ENCODE peak calls at places on chromosome 2, in four cellular contexts. One of them, this sample, is unnamed.
A peak's percentile ranks its signal among the peaks of the same experiment; 100 is the strongest.

GRCh38 chr2:149573760-149574159 is 13.8 kb downstream of the MMADHC start:
- DNase-seq in IMR-90: peak; percentile 48
- DNase-seq in A549: no peak
- DNase-seq in stomach: no peak
- DNase-seq in this sample: no peak

GRCh38 chr2:145258903-145259579 is 739.1 kb upstream of the ZEB2 start:
- DNase-seq in stomach: no peak
- DNase-seq in A549: no peak
- DNase-seq in IMR-90: peak; percentile 12
- DNase-seq in this sample: no peak

GRCh38 chr2:201952212-201952611 is 81.4 kb upstream of the FZD7 start:
- DNase-seq in stomach: no peak
- DNase-seq in A549: no peak
- DNase-seq in IMR-90: no peak
- DNase-seq in this sample: no peak

GRCh38 chr2:163475815-163476214 is 260.0 kb downstream of the FIGN start:
- DNase-seq in IMR-90: no peak
- DNase-seq in stomach: no peak
- DNase-seq in A549: no peak
- DNase-seq in this sample: no peak

GRCh38 chr2:71693286-71694270 is 240.2 kb downstream of the DYSF start:
- DNase-seq in IMR-90: no peak
- DNase-seq in stomach: no peak
- DNase-seq in A549: no peak
- DNase-seq in this sample: no peak

GRCh38 chr2:219197388-219197787 is 9.2 kb upstream of the ZFAND2B start:
- DNase-seq in IMR-90: no peak
- DNase-seq in stomach: no peak
- DNase-seq in A549: no peak
- DNase-seq in this sample: no peak

GRCh38 chr2:5467506-5467905 is 224.7 kb upstream of the SOX11 start:
- DNase-seq in IMR-90: no peak
- DNase-seq in stomach: no peak
- DNase-seq in A549: no peak
- DNase-seq in this sample: no peak

GRCh38 chr2:134718095-134718955 is 475 bp downstream of the TMEM163 start:
- DNase-seq in A549: no peak
- DNase-seq in stomach: peak; percentile 45
- DNase-seq in IMR-90: no peak
- DNase-seq in this sample: peak; percentile 85

GRCh38 chr2:12448846-12449480 is 267.8 kb upstream of the TRIB2 start:
- DNase-seq in IMR-90: peak; percentile 60
- DNase-seq in A549: no peak
- DNase-seq in stomach: no peak
- DNase-seq in this sample: no peak

GRCh38 chr2:142930835-142931398 is 53.5 kb downstream of the KYNU start:
- DNase-seq in IMR-90: no peak
- DNase-seq in stomach: no peak
- DNase-seq in A549: no peak
- DNase-seq in this sample: no peak

GRCh38 chr2:160703648-160704585 is 210.3 kb upstream of the RBMS1 start:
- DNase-seq in stomach: no peak
- DNase-seq in IMR-90: no peak
- DNase-seq in A549: no peak
- DNase-seq in this sample: no peak

GRCh38 chr2:134365356-134365755 is 111.5 kb downstream of the MGAT5 start:
- DNase-seq in A549: peak; percentile 20
- DNase-seq in stomach: no peak
- DNase-seq in IMR-90: no peak
- DNase-seq in this sample: peak; percentile 50

GRCh38 chr2:239660390-239661228 is 259.8 kb upstream of the HDAC4 start:
- DNase-seq in IMR-90: no peak
- DNase-seq in stomach: no peak
- DNase-seq in A549: no peak
- DNase-seq in this sample: peak; percentile 66

GRCh38 chr2:45173513-45173912 is 164.3 kb upstream of the SIX2 start:
- DNase-seq in stomach: no peak
- DNase-seq in IMR-90: peak; percentile 93
- DNase-seq in A549: peak; percentile 84
- DNase-seq in this sample: no peak

GRCh38 chr2:190446750-190447516 is 38.8 kb downstream of the MFSD6 start:
- DNase-seq in IMR-90: peak; percentile 29
- DNase-seq in A549: no peak
- DNase-seq in stomach: no peak
- DNase-seq in this sample: no peak

GRCh38 chr2:168753765-168754334 is 48.6 kb upstream of the NOSTRIN start:
- DNase-seq in IMR-90: no peak
- DNase-seq in stomach: no peak
- DNase-seq in A549: no peak
- DNase-seq in this sample: no peak

GRCh38 chr2:209331291-209331844 is 92.5 kb upstream of the MAP2 start:
- DNase-seq in A549: peak; percentile 66
- DNase-seq in IMR-90: peak; percentile 28
- DNase-seq in stomach: no peak
- DNase-seq in this sample: no peak

GRCh38 chr2:197236816-197237215 is 73.8 kb downstream of the ANKRD44 start:
- DNase-seq in A549: no peak
- DNase-seq in IMR-90: no peak
- DNase-seq in stomach: no peak
- DNase-seq in this sample: no peak

GRCh38 chr2:198534756-198535155 is 730.4 kb downstream of the PLCL1 start:
- DNase-seq in A549: no peak
- DNase-seq in stomach: no peak
- DNase-seq in IMR-90: no peak
- DNase-seq in this sample: no peak

GRCh38 chr2:144516981-144517824 is 2.7 kb downstream of the ZEB2 start:
- DNase-seq in IMR-90: peak; percentile 98
- DNase-seq in stomach: no peak
- DNase-seq in A549: peak; percentile 81
- DNase-seq in this sample: no peak

GRCh38 chr2:1816414-1816911 is 72.1 kb upstream of the PXDN start:
- DNase-seq in stomach: no peak
- DNase-seq in A549: no peak
- DNase-seq in IMR-90: peak; percentile 56
- DNase-seq in this sample: no peak

GRCh38 chr2:174286172-174286571 is 37.8 kb upstream of the OLA1 start:
- DNase-seq in IMR-90: no peak
- DNase-seq in A549: no peak
- DNase-seq in stomach: no peak
- DNase-seq in this sample: no peak

GRCh38 chr2:241015439-241015838 is 17.0 kb downstream of the SNED1 start:
- DNase-seq in stomach: peak; percentile 19
- DNase-seq in IMR-90: no peak
- DNase-seq in A549: no peak
- DNase-seq in this sample: peak; percentile 74

GRCh38 chr2:196137271-196137670 is 34.1 kb downstream of the STK17B start:
- DNase-seq in IMR-90: peak; percentile 18
- DNase-seq in stomach: no peak
- DNase-seq in A549: no peak
- DNase-seq in this sample: no peak

GRCh38 chr2:197997083-197997541 is 192.7 kb downstream of the PLCL1 start:
- DNase-seq in IMR-90: no peak
- DNase-seq in A549: no peak
- DNase-seq in stomach: no peak
- DNase-seq in this sample: no peak

GRCh38 chr2:172072279-172072678 is 13.0 kb upstream of the DLX1 start:
- DNase-seq in IMR-90: no peak
- DNase-seq in A549: no peak
- DNase-seq in stomach: no peak
- DNase-seq in this sample: no peak

GRCh38 chr2:28394997-28395333 is 2.3 kb downstream of the FOSL2 start:
- DNase-seq in IMR-90: no peak
- DNase-seq in A549: no peak
- DNase-seq in stomach: no peak
- DNase-seq in this sample: no peak

GRCh38 chr2:12119841-12120240 is 373.4 kb downstream of the LPIN1 start:
- DNase-seq in A549: no peak
- DNase-seq in stomach: no peak
- DNase-seq in IMR-90: peak; percentile 60
- DNase-seq in this sample: no peak

GRCh38 chr2:96636772-96637171 is 1.3 kb downstream of the KANSL3 start:
- DNase-seq in A549: no peak
- DNase-seq in IMR-90: no peak
- DNase-seq in stomach: no peak
- DNase-seq in this sample: no peak

GRCh38 chr2:18788590-18788989 is 199.2 kb upstream of the NT5C1B start:
- DNase-seq in A549: no peak
- DNase-seq in stomach: no peak
- DNase-seq in IMR-90: peak; percentile 14
- DNase-seq in this sample: no peak

GRCh38 chr2:44358498-44358897 is 2.8 kb downstream of the PREPL start:
- DNase-seq in A549: no peak
- DNase-seq in stomach: peak; percentile 72
- DNase-seq in IMR-90: peak; percentile 70
- DNase-seq in this sample: no peak

GRCh38 chr2:73285162-73285739 is 973 bp upstream of the FBXO41 start:
- DNase-seq in stomach: no peak
- DNase-seq in IMR-90: no peak
- DNase-seq in A549: no peak
- DNase-seq in this sample: no peak

GRCh38 chr2:143282684-143283083 is 153.5 kb downstream of the ARHGAP15 start:
- DNase-seq in stomach: no peak
- DNase-seq in A549: no peak
- DNase-seq in IMR-90: no peak
- DNase-seq in this sample: no peak

GRCh38 chr2:60710707-60711106 is 45.4 kb upstream of the PAPOLG start:
- DNase-seq in A549: no peak
- DNase-seq in IMR-90: peak; percentile 11
- DNase-seq in stomach: no peak
- DNase-seq in this sample: no peak

GRCh38 chr2:33275689-33276444 is 200.6 kb upstream of the RASGRP3 start:
- DNase-seq in A549: peak; percentile 94
- DNase-seq in stomach: peak; percentile 53
- DNase-seq in IMR-90: peak; percentile 96
- DNase-seq in this sample: no peak

GRCh38 chr2:166360906-166361305 is 14.8 kb downstream of the SCN9A start:
- DNase-seq in IMR-90: no peak
- DNase-seq in A549: no peak
- DNase-seq in stomach: no peak
- DNase-seq in this sample: no peak

DNA sequence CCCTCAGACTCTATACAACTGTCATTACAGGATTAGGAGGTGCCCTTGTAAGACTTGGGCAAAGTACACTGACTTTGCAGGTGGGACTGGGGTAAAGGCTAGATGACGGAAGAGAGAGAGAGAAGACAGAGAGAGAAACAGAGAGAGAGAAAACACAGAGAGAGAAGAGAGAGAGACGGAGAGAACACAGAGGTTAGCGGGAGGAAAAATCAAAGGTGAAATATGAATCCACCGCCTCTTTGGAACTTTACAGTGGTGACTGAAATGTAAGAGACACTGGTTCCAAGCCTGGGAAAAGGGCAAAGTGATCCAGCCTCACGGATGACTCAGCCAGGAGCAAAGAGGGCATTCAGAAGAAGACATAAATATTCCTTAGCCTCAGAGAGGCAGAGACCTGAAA is 25.1 kb upstream of the CAB39 start:
- DNase-seq in A549: peak; percentile 38
- DNase-seq in IMR-90: peak; percentile 72
- DNase-seq in stomach: no peak
- DNase-seq in this sample: no peak
- H3K4me3 ChIP-seq in A549: no peak overlapping the region
- H3K4me3 ChIP-seq in IMR-90: no peak overlapping the region
- H3K4me3 ChIP-seq in stomach: no peak overlapping the region
- H3K4me3 ChIP-seq in this sample: no peak overlapping the region

GRCh38 chr2:112055833-112056625 is 960 bp downstream of the TMEM87B start:
- DNase-seq in A549: peak; percentile 72
- DNase-seq in stomach: peak; percentile 60
- DNase-seq in IMR-90: peak; percentile 95
- DNase-seq in this sample: peak; percentile 93

GRCh38 chr2:112056626-112056987 is 1.5 kb downstream of the TMEM87B start:
- DNase-seq in stomach: no peak
- DNase-seq in IMR-90: no peak
- DNase-seq in A549: no peak
- DNase-seq in this sample: no peak

GRCh38 chr2:112050311-112050710 is 4.8 kb upstream of the TMEM87B start:
- DNase-seq in IMR-90: no peak
- DNase-seq in stomach: no peak
- DNase-seq in A549: no peak
- DNase-seq in this sample: no peak

GRCh38 chr2:112055110-112055832 is at the start of gene TMEM87B:
- DNase-seq in stomach: peak; percentile 98
- DNase-seq in IMR-90: peak; percentile 98
- DNase-seq in A549: peak; percentile 97
- DNase-seq in this sample: peak; percentile 100

GRCh38 chr2:112053917-112054846 is 887 bp upstream of the TMEM87B start:
- DNase-seq in A549: peak; percentile 96
- DNase-seq in stomach: peak; percentile 99
- DNase-seq in IMR-90: peak; percentile 92
- DNase-seq in this sample: peak; percentile 100
- TF ChIP-seq POLR2A in A549: peak; percentile 13
- TF ChIP-seq POLR2A in stomach: no peak
- TF ChIP-seq POLR2A in IMR-90: no peak
- TF ChIP-seq POLR2A in this sample: no peak

GRCh38 chr2:84971799-84972790 is 1.1 kb downstream of the KCMF1 start:
- DNase-seq in A549: peak; percentile 46
- DNase-seq in IMR-90: peak; percentile 42
- DNase-seq in stomach: peak; percentile 57
- DNase-seq in this sample: no peak
- H3K4me1 ChIP-seq in A549: peaks cover 47% of the 10 kb centered on the region
- H3K4me1 ChIP-seq in IMR-90: peaks cover 5% of the 10 kb centered on the region
- H3K4me1 ChIP-seq in stomach: peaks cover 56% of the 10 kb centered on the region
- H3K4me1 ChIP-seq in this sample: peaks cover 67% of the 10 kb centered on the region

GRCh38 chr2:224775638-224776037 is 59.5 kb upstream of the CCDC195 start:
- DNase-seq in stomach: no peak
- DNase-seq in A549: no peak
- DNase-seq in IMR-90: no peak
- DNase-seq in this sample: no peak

GRCh38 chr2:224777563-224777939 is 61.4 kb upstream of the CCDC195 start:
- DNase-seq in A549: no peak
- DNase-seq in IMR-90: peak; percentile 3
- DNase-seq in stomach: no peak
- DNase-seq in this sample: no peak

GRCh38 chr2:224774735-224775134 is 58.6 kb upstream of the CCDC195 start:
- DNase-seq in A549: no peak
- DNase-seq in stomach: no peak
- DNase-seq in IMR-90: no peak
- DNase-seq in this sample: no peak

GRCh38 chr2:224778474-224778877 is 62.3 kb upstream of the CCDC195 start:
- DNase-seq in A549: peak; percentile 52
- DNase-seq in stomach: peak; percentile 57
- DNase-seq in IMR-90: peak; percentile 60
- DNase-seq in this sample: no peak

GRCh38 chr2:224776795-224777562 is 60.8 kb upstream of the CCDC195 start:
- DNase-seq in IMR-90: no peak
- DNase-seq in stomach: no peak
- DNase-seq in A549: no peak
- DNase-seq in this sample: no peak
- H3K4me3 ChIP-seq in IMR-90: no peak overlapping the region
- H3K4me3 ChIP-seq in stomach: no peak overlapping the region
- H3K4me3 ChIP-seq in A549: no peak overlapping the region
- H3K4me3 ChIP-seq in this sample: no peak overlapping the region

GRCh38 chr2:108533832-108534576 is at the start of gene LIMS1:
- DNase-seq in A549: peak; percentile 94
- DNase-seq in stomach: peak; percentile 93
- DNase-seq in IMR-90: peak; percentile 82
- DNase-seq in this sample: peak; percentile 97
- TF ChIP-seq POLR2A in A549: peak; percentile 87
- TF ChIP-seq POLR2A in stomach: no peak
- TF ChIP-seq POLR2A in IMR-90: peak; percentile 97
- TF ChIP-seq POLR2A in this sample: peak; percentile 73

This sample was measured in esophagus muscularis mucosa.